ENCODE peak calls at places on chromosomes 2 and 18, in seven cellular contexts. One of them, this sample, is unnamed.

GRCh38 chr2:233423436-233423860 is 69.2 kb downstream of the DGKD start:
- DNase-seq in heart right ventricle: no peak
- DNase-seq in HEK293T: no peak
- DNase-seq in natural killer cell: no peak
- DNase-seq in adipocyte: no peak
- DNase-seq in fibroblast of lung: no peak
- DNase-seq in WTC11: no peak
- DNase-seq in this sample: no peak

GRCh38 chr18:33914399-33914798 is 310.3 kb downstream of the NOL4 start:
- DNase-seq in heart right ventricle: no peak
- DNase-seq in HEK293T: no peak
- DNase-seq in natural killer cell: no peak
- DNase-seq in adipocyte: no peak
- DNase-seq in fibroblast of lung: peak
- DNase-seq in WTC11: no peak
- DNase-seq in this sample: no peak

GRCh38 chr2:127365211-127365643 is 22.5 kb downstream of the MAP3K2 start:
- DNase-seq in heart right ventricle: no peak
- DNase-seq in HEK293T: no peak
- DNase-seq in natural killer cell: no peak
- DNase-seq in adipocyte: no peak
- DNase-seq in fibroblast of lung: no peak
- DNase-seq in WTC11: no peak
- DNase-seq in this sample: no peak

GRCh38 chr2:95265182-95265581 is 9.1 kb upstream of the PROM2 start:
- DNase-seq in heart right ventricle: no peak
- DNase-seq in HEK293T: no peak
- DNase-seq in natural killer cell: no peak
- DNase-seq in adipocyte: no peak
- DNase-seq in fibroblast of lung: no peak
- DNase-seq in WTC11: no peak
- DNase-seq in this sample: no peak

GRCh38 chr2:133379159-133379558 is 189.1 kb downstream of the NCKAP5 start:
- DNase-seq in heart right ventricle: no peak
- DNase-seq in HEK293T: no peak
- DNase-seq in natural killer cell: no peak
- DNase-seq in adipocyte: no peak
- DNase-seq in fibroblast of lung: peak
- DNase-seq in WTC11: no peak
- DNase-seq in this sample: no peak

GRCh38 chr2:86368181-86368824 is 30.9 kb upstream of the REEP1 start:
- DNase-seq in heart right ventricle: peak
- DNase-seq in HEK293T: peak
- DNase-seq in natural killer cell: no peak
- DNase-seq in adipocyte: peak
- DNase-seq in fibroblast of lung: peak
- DNase-seq in WTC11: peak
- DNase-seq in this sample: peak

GRCh38 chr18:50880108-50880465 is 1.2 kb downstream of the ME2 start:
- DNase-seq in heart right ventricle: no peak
- DNase-seq in HEK293T: no peak
- DNase-seq in natural killer cell: no peak
- DNase-seq in adipocyte: no peak
- DNase-seq in fibroblast of lung: peak
- DNase-seq in WTC11: no peak
- DNase-seq in this sample: no peak

GRCh38 chr2:241065355-241065803 is 36.7 kb downstream of the MTERF4 start:
- DNase-seq in heart right ventricle: no peak
- DNase-seq in HEK293T: no peak
- DNase-seq in natural killer cell: no peak
- DNase-seq in adipocyte: no peak
- DNase-seq in fibroblast of lung: no peak
- DNase-seq in WTC11: peak
- DNase-seq in this sample: no peak

GRCh38 chr2:68255736-68256450 is 3.6 kb upstream of the PPP3R1 start:
- DNase-seq in heart right ventricle: no peak
- DNase-seq in HEK293T: no peak
- DNase-seq in natural killer cell: no peak
- DNase-seq in adipocyte: peak
- DNase-seq in fibroblast of lung: peak
- DNase-seq in WTC11: no peak
- DNase-seq in this sample: peak

GRCh38 chr2:48113767-48114166 is 207.5 kb upstream of the FBXO11 start:
- DNase-seq in heart right ventricle: no peak
- DNase-seq in HEK293T: no peak
- DNase-seq in natural killer cell: no peak
- DNase-seq in adipocyte: peak
- DNase-seq in fibroblast of lung: no peak
- DNase-seq in WTC11: no peak
- DNase-seq in this sample: no peak

GRCh38 chr2:59066787-59067399 is 825.8 kb upstream of the FANCL start:
- DNase-seq in heart right ventricle: no peak
- DNase-seq in HEK293T: no peak
- DNase-seq in natural killer cell: no peak
- DNase-seq in adipocyte: no peak
- DNase-seq in fibroblast of lung: no peak
- DNase-seq in WTC11: no peak
- DNase-seq in this sample: no peak

GRCh38 chr18:26640541-26640940 is 92.2 kb upstream of the KCTD1 start:
- DNase-seq in heart right ventricle: no peak
- DNase-seq in HEK293T: no peak
- DNase-seq in natural killer cell: no peak
- DNase-seq in adipocyte: no peak
- DNase-seq in fibroblast of lung: no peak
- DNase-seq in WTC11: no peak
- DNase-seq in this sample: no peak